ENCODE peak calls at places on chromosomes 16 and 17, in four cellular contexts. B is NCI-H345, N is adrenal gland, Z is EL. G is an unnamed sample.

GRCh38 chr17:82449136-82449882 is 1.2 kb downstream of the CYBC1 start:
- DNase-seq in N (no peak), B (peak; percentile 16), Z (no peak), G (peak; percentile 76)

GRCh38 chr17:72654746-72655145 is 437.7 kb downstream of the SLC39A11 start:
- DNase-seq in Z (no peak), B (no peak), N (no peak), G (no peak)

GRCh38 chr17:59804910-59805381 is 87.8 kb downstream of the TUBD1 start:
- DNase-seq in B (no peak), N (no peak), Z (no peak), G (no peak)

GRCh38 chr17:55540414-55541091 is 29.3 kb upstream of the SMIM36 start:
- DNase-seq in B (no peak), Z (peak; percentile 13), N (no peak), G (no peak)

GRCh38 chr17:27342059-27342458 is 48.1 kb downstream of the WSB1 start:
- DNase-seq in N (no peak), B (no peak), Z (no peak), G (no peak)

GRCh38 chr17:57357830-57358426 is 101.6 kb downstream of the MSI2 start:
- DNase-seq in N (no peak), B (no peak), Z (no peak), G (peak; percentile 33)

GRCh38 chr17:21081967-21082366 is 39.2 kb upstream of the USP22 start:
- DNase-seq in Z (no peak), N (no peak), B (no peak), G (no peak)

GRCh38 chr16:4685292-4685691 is 8.1 kb upstream of the NUDT16L1 start:
- DNase-seq in N (no peak), Z (no peak), B (no peak), G (no peak)

GRCh38 chr16:24728891-24729242 is 584 bp upstream of the TNRC6A start:
- DNase-seq in Z (no peak), B (no peak), N (peak; percentile 10), G (no peak)

GRCh38 chr16:78291642-78292041 is 192.2 kb downstream of the WWOX start:
- DNase-seq in N (no peak), Z (no peak), B (no peak), G (no peak)

GRCh38 chr16:88012360-88012759 is 61.1 kb downstream of the BANP start:
- DNase-seq in Z (no peak), B (no peak), N (no peak), G (no peak)

GRCh38 chr17:36553459-36553858 is 8.7 kb downstream of the GGNBP2 start:
- DNase-seq in Z (no peak), B (no peak), N (no peak), G (no peak)

GRCh38 chr16:53768593-53768992 is 64.6 kb downstream of the FTO start:
- DNase-seq in Z (peak; percentile 92), N (no peak), B (no peak), G (no peak)

GRCh38 chr17:31321481-31321880 is at the start of gene EVI2A:
- DNase-seq in Z (peak; percentile 85), N (no peak), B (no peak), G (peak; percentile 42)